ENCODE peak calls at places on chromosomes 16 and 17, in six cellular contexts. P is heart left ventricle; H is ELR; V is HCEC 1CT; A is activated naive CD4-positive, alpha-beta T cell; L is GM10248. Z is an unnamed sample.

GRCh38 chr17:75406222-75406615 is 741 bp upstream of the GRB2 start:
- DNase-seq in V (peak), P (no peak), A (no peak), H (peak), L (no peak), Z (peak)

GRCh38 chr16:74257061-74257460 is 39.6 kb upstream of the PSMD7 start:
- DNase-seq in L (peak), A (no peak), V (no peak), P (no peak), H (no peak), Z (no peak)

GRCh38 chr17:259341-259976 is 78.0 kb upstream of the DOC2B start:
- DNase-seq in A (no peak), V (no peak), H (no peak), L (no peak), P (peak), Z (no peak)

GRCh38 chr16:17497648-17498047 is 26.9 kb upstream of the XYLT1 start:
- DNase-seq in A (no peak), L (no peak), V (no peak), H (peak), P (no peak), Z (no peak)

GRCh38 chr16:86880316-86881117 is 302.2 kb downstream of the FOXL1 start:
- DNase-seq in V (peak), P (no peak), H (peak), A (no peak), L (no peak), Z (no peak)

GRCh38 chr17:8918811-8919210 is 46.7 kb downstream of the PIK3R5 start:
- DNase-seq in V (no peak), A (no peak), P (no peak), H (peak), L (no peak), Z (no peak)

GRCh38 chr17:60390881-60391418 is 983 bp downstream of the USP32 start:
- DNase-seq in A (no peak), L (no peak), P (peak), H (peak), V (peak), Z (no peak)

GRCh38 chr16:75555707-75556512 is at the start of gene TMEM231:
- DNase-seq in A (peak), P (peak), L (peak), H (peak), V (peak), Z (peak)

GRCh38 chr17:76844846-76845245 is 23.4 kb upstream of the MGAT5B start:
- DNase-seq in H (no peak), L (no peak), P (no peak), V (no peak), A (no peak), Z (no peak)

GRCh38 chr17:80528521-80528920 is 16.1 kb upstream of the RPTOR start:
- DNase-seq in L (no peak), H (no peak), A (no peak), V (no peak), P (no peak), Z (no peak)

GRCh38 chr17:47199627-47200324 is 9.4 kb upstream of the MYL4 start:
- DNase-seq in H (no peak), V (no peak), L (peak), P (no peak), A (no peak), Z (no peak)

GRCh38 chr17:74919440-74920305 is 3.4 kb downstream of the USH1G start:
- DNase-seq in H (peak), L (peak), P (no peak), A (no peak), V (peak), Z (no peak)

GRCh38 chr16:59865071-59865671 is 1131.1 kb upstream of the GOT2 start:
- DNase-seq in A (no peak), P (no peak), V (no peak), H (no peak), L (no peak), Z (no peak)

GRCh38 chr16:87198328-87198731 is 118.9 kb downstream of the C16orf95 start:
- DNase-seq in V (no peak), A (no peak), L (no peak), P (no peak), H (no peak), Z (no peak)

GRCh38 chr16:4200000-4200780 is 41.7 kb downstream of the SRL start:
- DNase-seq in A (no peak), L (peak), H (peak), P (peak), V (peak), Z (peak)

GRCh38 chr17:78117027-78117981 is 11.3 kb downstream of the TMC6 start:
- DNase-seq in V (no peak), P (no peak), L (no peak), H (no peak), A (no peak), Z (peak)

GRCh38 chr16:57984443-57985203 is 13.7 kb upstream of the CNGB1 start:
- DNase-seq in A (peak), V (peak), P (peak), H (peak), L (peak), Z (peak)

GRCh38 chr17:40992666-40993065 is 1.3 kb downstream of the KRTAP3-3 start:
- DNase-seq in A (no peak), P (no peak), V (no peak), H (no peak), L (no peak), Z (no peak)

GRCh38 chr17:64507418-64507766 is 615 bp downstream of the CEP95 start:
- DNase-seq in V (peak), A (no peak), H (peak), P (no peak), L (peak), Z (peak)

GRCh38 chr16:85150331-85150940 is 38.2 kb upstream of the CIBAR2 start:
- DNase-seq in L (no peak), P (no peak), A (no peak), V (no peak), H (no peak), Z (no peak)

GRCh38 chr17:78993241-78993956 is 13.7 kb upstream of the LGALS3BP start:
- DNase-seq in L (peak), P (no peak), V (no peak), A (no peak), H (peak), Z (no peak)

GRCh38 chr17:28173801-28174200 is 131.3 kb downstream of the NLK start:
- DNase-seq in A (no peak), P (no peak), L (no peak), H (no peak), V (no peak), Z (no peak)

GRCh38 chr17:53428913-53429312 is 393.8 kb upstream of the KIF2B start:
- DNase-seq in P (no peak), H (no peak), V (no peak), L (no peak), A (no peak), Z (no peak)

GRCh38 chr17:27989046-27989445 is 53.4 kb upstream of the NLK start:
- DNase-seq in V (peak), P (no peak), L (no peak), H (peak), A (no peak), Z (no peak)

GRCh38 chr17:81253358-81254131 is 14.4 kb downstream of the NDUFAF8 start:
- DNase-seq in V (no peak), H (peak), P (no peak), L (peak), A (peak), Z (peak)

GRCh38 chr16:71659471-71659870 is 33.5 kb downstream of the MARVELD3 start:
- DNase-seq in A (no peak), P (no peak), L (no peak), V (no peak), H (no peak), Z (no peak)

GRCh38 chr17:80781851-80782277 is 209.8 kb upstream of the CHMP6 start:
- DNase-seq in V (no peak), A (no peak), L (no peak), H (no peak), P (no peak), Z (no peak)

GRCh38 chr16:70588565-70588964 is 57.8 kb upstream of the IL34 start:
- DNase-seq in L (no peak), V (peak), P (no peak), A (no peak), H (peak), Z (no peak)

GRCh38 chr17:17406225-17406624 is 70.6 kb upstream of the MED9 start:
- DNase-seq in P (no peak), H (no peak), A (no peak), V (no peak), L (no peak), Z (no peak)

GRCh38 chr16:75294773-75295172 is 43.3 kb upstream of the BCAR1 start:
- DNase-seq in H (no peak), V (no peak), A (no peak), P (no peak), L (no peak), Z (no peak)

GRCh38 chr16:76278976-76279375 is 1.8 kb downstream of the CNTNAP4 start:
- DNase-seq in L (no peak), A (no peak), V (no peak), P (no peak), H (no peak), Z (no peak)